ENCODE peak calls at places on chromosome 6, in four cellular contexts. Q, D, A and Z are unnamed samples. For H3K36me3 and H3K4me1, the result is how much of the 10 kb centered on the place peaks cover.

GRCh38 chr6:165729307-165729936 is 66.4 kb upstream of the PDE10A start:
- DNase-seq in Q (no peak), D (no peak), A (peak), Z (no peak)

GRCh38 chr6:54913211-54913610 is 66.6 kb downstream of the FAM83B start:
- DNase-seq in Q (no peak), D (no peak), A (no peak), Z (no peak)

GRCh38 chr6:149053848-149054558 is 263.5 kb upstream of the TAB2 start:
- DNase-seq in Q (no peak), D (no peak), A (no peak), Z (no peak)

GRCh38 chr6:111361648-111362047 is 121.4 kb downstream of the REV3L start:
- DNase-seq in Q (no peak), D (no peak), A (peak), Z (no peak)

GRCh38 chr6:131792091-131792496 is 15.7 kb upstream of the ENPP1 start:
- DNase-seq in Q (no peak), D (no peak), A (no peak), Z (no peak)

GRCh38 chr6:170295519-170296422 is 4.9 kb upstream of the DLL1 start:
- DNase-seq in Q (no peak), D (peak), A (peak), Z (no peak)

GRCh38 chr6:14144678-14145113 is 27.1 kb downstream of the CD83 start:
- DNase-seq in Q (peak), D (peak), A (peak), Z (peak)

GRCh38 chr6:166656269-166657206 is 29.5 kb upstream of the RPS6KA2 start:
- DNase-seq in Q (no peak), D (no peak), A (peak), Z (no peak)

GRCh38 chr6:9136141-9136865 is 701.0 kb upstream of the SLC35B3 start:
- DNase-seq in Q (no peak), D (no peak), A (no peak), Z (no peak)

GRCh38 chr6:106858653-106859092 is 115.9 kb downstream of the CD24 start:
- DNase-seq in Q (no peak), D (no peak), A (no peak), Z (no peak)

GRCh38 chr6:169078399-169079145 is 175.1 kb downstream of the THBS2 start:
- DNase-seq in Q (no peak), D (no peak), A (no peak), Z (no peak)

GRCh38 chr6:2990932-2991506 is 8.7 kb upstream of the NQO2 start:
- DNase-seq in Q (no peak), D (no peak), A (no peak), Z (no peak)

GRCh38 chr6:108685970-108686369 is 125.3 kb downstream of the FOXO3 start:
- DNase-seq in Q (no peak), D (no peak), A (no peak), Z (no peak)

GRCh38 chr6:49336514-49337131 is 126.4 kb downstream of the MMUT start:
- DNase-seq in Q (no peak), D (no peak), A (no peak), Z (no peak)

GRCh38 chr6:127343753-127344659 is 597 bp upstream of the ECHDC1 start:
- DNase-seq in Q (no peak), D (no peak), A (peak), Z (no peak)

GRCh38 chr6:10409766-10410209 is 5.1 kb downstream of the TFAP2A start:
- DNase-seq in Q (no peak), D (no peak), A (no peak), Z (peak)

GRCh38 chr6:129759851-129760595 is 50.0 kb upstream of the ARHGAP18 start:
- DNase-seq in Q (no peak), D (no peak), A (no peak), Z (no peak)

GRCh38 chr6:26295691-26296555 is 69.1 kb upstream of the BTN3A2 start:
- DNase-seq in Q (no peak), D (no peak), A (no peak), Z (no peak)

GRCh38 chr6:118705799-118706481 is 54.5 kb upstream of the CEP85L start:
- DNase-seq in Q (no peak), D (peak), A (peak), Z (no peak)

GRCh38 chr6:125099211-125100017 is 54.2 kb upstream of the TPD52L1 start:
- DNase-seq in Q (peak), D (peak), A (peak), Z (peak)

GRCh38 chr6:10314163-10314955 is 100.5 kb downstream of the TFAP2A start:
- DNase-seq in Q (no peak), D (no peak), A (no peak), Z (no peak)

GRCh38 chr6:71383891-71384489 is 95.4 kb downstream of the OGFRL1 start:
- DNase-seq in Q (no peak), D (no peak), A (no peak), Z (no peak)

GRCh38 chr6:26125015-26125690 is 37.9 kb downstream of the HFE start:
- DNase-seq in Q (no peak), D (no peak), A (no peak), Z (no peak)

GRCh38 chr6:158475344-158476302 is 84.3 kb upstream of the TMEM181 start:
- DNase-seq in Q (no peak), D (no peak), A (peak), Z (no peak)

GRCh38 chr6:137260205-137260604 is 41.0 kb upstream of the IFNGR1 start:
- DNase-seq in Q (no peak), D (no peak), A (no peak), Z (no peak)

GRCh38 chr6:136753624-136754023 is 38.7 kb downstream of the MAP3K5 start:
- DNase-seq in Q (no peak), D (no peak), A (no peak), Z (peak)

GRCh38 chr6:3788408-3789017 is 37.0 kb upstream of the PXDC1 start:
- DNase-seq in Q (no peak), D (no peak), A (no peak), Z (no peak)

DNA sequence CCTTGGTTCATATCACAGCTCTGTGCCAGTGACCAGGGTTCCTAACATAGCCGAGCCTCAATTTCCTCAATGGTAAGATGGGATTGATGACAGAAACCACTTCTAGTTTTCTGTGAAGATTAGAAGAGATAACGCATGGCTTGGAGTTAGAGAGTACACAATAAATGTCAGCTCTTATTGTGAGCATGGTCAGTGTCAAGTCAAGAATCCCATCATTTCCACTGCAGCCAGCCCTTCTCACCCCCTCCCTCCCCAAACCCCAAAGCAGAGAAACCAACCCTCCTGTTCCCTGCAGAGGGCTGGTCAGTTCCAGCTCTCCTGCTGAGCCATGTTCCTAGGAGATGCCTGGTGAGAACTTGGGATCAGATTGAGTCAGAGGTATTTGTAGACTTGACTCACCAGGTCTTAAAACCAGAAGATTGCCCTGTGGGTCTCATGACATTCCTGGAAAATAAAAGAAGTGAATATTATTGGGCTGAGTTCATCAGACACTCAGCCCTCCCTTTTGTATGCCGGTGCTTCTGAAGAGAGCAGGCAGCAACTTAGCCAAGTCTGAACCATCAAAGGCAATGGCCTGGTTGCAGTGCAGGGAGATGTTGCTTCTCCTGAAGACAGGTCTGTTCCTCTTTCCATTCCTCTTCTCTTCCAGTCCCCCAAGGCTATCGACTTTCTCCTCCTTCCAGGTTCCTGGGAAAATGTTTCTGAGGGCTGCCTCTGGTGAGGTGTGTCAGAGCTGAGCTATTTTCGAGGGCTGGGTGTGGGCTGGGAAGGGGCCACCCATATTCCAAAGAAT is 278.1 kb upstream of the SUPT3H start:
- DNase-seq in Q (no peak), D (no peak), A (no peak), Z (no peak)
- H3K36me3 ChIP-seq in Q (under half), D (under half), A (under half), Z (under half)

DNA sequence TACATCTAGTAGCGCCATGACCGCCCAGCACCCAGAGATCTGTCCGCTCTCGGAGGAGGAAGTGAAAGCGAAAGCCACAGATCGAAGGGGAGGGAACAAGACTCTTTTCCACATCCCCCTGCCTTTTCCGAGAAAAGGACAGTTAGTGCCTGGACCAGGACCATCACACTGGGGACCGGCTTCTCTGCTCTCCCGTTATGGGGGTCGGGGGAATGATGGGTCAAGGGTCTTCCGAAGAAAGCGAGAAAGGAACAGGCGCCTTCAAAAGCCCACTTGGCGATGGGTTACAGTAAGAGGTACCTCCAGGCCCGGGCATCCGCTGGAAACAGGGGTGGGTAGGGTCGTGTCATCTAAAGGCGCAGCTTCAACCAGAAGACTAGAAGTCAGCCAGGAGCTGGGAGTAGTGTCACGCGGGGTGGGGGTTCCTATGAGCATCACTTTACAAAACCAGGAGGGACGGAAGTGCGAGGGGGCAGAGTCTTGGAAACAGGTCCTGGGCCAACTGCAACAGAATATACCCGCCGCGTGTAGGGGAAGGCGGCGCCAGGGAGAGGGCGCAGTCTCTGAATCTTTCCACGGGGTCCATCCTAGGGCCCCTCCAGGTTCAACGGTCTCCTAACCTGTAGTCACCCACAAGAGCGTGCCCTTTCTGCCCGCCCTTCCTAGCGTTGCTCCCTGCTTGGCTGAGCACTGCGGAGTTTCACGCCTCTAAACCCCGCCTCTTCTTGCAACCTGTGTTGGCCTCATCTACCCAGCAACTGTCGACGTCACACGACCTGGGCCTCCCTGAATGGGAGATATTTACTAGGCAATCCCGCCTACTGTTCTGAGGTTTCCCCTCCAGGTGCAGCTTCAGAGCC is at the start of gene PSMB8:
- DNase-seq in Q (peak), D (peak), A (peak), Z (peak)
- TF ChIP-seq POLR2A in Q (peak), D (no peak), A (no peak), Z (peak)

GRCh38 chr6:1817033-1817761 is 207.5 kb downstream of the FOXC1 start:
- DNase-seq in Q (no peak), D (no peak), A (no peak), Z (no peak)

GRCh38 chr6:1815827-1816452 is 206.2 kb downstream of the FOXC1 start:
- DNase-seq in Q (no peak), D (no peak), A (no peak), Z (no peak)

GRCh38 chr6:1812487-1812886 is 202.8 kb downstream of the FOXC1 start:
- DNase-seq in Q (no peak), D (no peak), A (no peak), Z (no peak)

GRCh38 chr6:1812034-1812433 is 202.3 kb downstream of the FOXC1 start:
- DNase-seq in Q (no peak), D (no peak), A (no peak), Z (no peak)

DNA sequence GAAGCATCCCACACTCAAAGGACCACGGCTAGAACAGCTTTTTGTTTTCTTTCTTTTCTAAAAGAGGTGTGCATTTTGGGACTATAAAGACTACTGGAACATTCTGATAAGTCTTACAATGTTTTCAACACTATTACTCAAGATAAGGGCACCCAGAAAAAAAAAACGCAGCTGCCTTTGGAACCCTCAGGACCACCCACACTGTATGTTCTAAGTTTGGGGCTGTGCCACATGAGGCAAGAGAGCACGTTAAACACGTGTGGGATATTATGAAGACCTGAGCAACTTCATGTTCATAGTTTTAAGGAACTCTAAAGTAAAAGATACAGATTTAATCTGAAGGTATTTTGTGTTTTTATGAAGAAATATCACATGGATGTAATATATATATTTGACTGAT is 204.6 kb downstream of the FOXC1 start:
- DNase-seq in Q (no peak), D (no peak), A (no peak), Z (no peak)
- H3K4me1 ChIP-seq in Q (under half), D (under half), A (under half), Z (under half)

DNA sequence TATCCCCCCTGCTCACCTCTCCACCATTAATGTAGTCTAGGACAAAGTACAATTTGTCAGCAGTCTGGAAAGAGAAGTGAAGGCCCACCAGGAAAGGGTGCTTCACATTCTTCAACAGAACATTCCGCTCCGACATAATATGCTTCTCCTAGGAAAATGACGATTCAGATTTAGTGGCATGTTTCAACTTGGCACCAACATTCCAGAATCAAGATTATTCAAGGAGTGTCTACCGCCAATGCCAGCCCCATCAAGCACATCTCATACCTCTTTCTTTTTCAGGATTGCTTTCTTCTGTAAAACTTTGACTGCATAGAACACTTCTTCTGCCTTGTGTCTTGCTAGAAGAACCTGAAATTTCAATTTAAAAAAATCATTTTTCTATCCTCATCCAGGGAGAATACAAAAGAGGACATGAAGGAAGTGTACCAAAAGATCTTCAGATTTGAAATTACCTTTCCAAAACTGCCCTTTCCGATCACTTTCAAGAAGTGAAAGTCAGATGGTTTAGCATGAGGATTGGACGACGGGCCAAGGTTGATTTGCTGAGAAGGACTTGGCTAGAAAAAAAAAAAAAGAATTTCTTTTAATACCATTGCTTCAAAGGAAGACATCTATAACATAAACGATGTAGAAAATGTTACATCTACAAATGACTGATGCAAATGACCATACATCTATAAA is 120.7 kb upstream of the SLC2A12 start:
- DNase-seq in Q (no peak), D (no peak), A (no peak), Z (no peak)
- H3K36me3 ChIP-seq in Q (under half), D (half or more), A (under half), Z (under half)

GRCh38 chr6:116371384-116372209 is 850 bp downstream of the DSE start:
- DNase-seq in Q (peak), D (peak), A (peak), Z (no peak)
- TF ChIP-seq POLR2A in Q (peak), D (no peak), A (no peak), Z (no peak)